ENCODE peak calls at places on chromosomes 2 and 18, in five cellular contexts. U is keratinocyte, B is left lung, G is left ventricle myocardium inferior, O is small intestine. V is an unnamed sample.
A peak's percentile ranks its signal among the peaks of the same experiment; 100 is the strongest.

GRCh38 chr2:165203689-165204559 is at the start of gene SCN3A:
- DNase-seq in U (no peak), B (no peak), O (peak; percentile 28), G (no peak), V (no peak)

GRCh38 chr2:157628532-157629415 is at the start of gene ACVR1C:
- DNase-seq in G (peak; percentile 44), U (peak; percentile 13), O (peak; percentile 92), B (peak; percentile 89), V (peak; percentile 44)

GRCh38 chr2:25215232-25215631 is 46.9 kb upstream of the POMC start:
- DNase-seq in B (no peak), O (no peak), G (no peak), U (no peak), V (no peak)

GRCh38 chr2:195270466-195270865 is 386.6 kb upstream of the SLC39A10 start:
- DNase-seq in G (no peak), B (no peak), O (no peak), U (no peak), V (no peak)

GRCh38 chr18:23842305-23842704 is 153.1 kb downstream of the LAMA3 start:
- DNase-seq in G (no peak), O (no peak), B (no peak), U (no peak), V (no peak)

GRCh38 chr2:222360997-222361396 is 62.2 kb upstream of the PAX3 start:
- DNase-seq in B (no peak), U (no peak), O (no peak), G (no peak), V (no peak)

GRCh38 chr2:218021536-218022071 is 18.8 kb upstream of the TNS1 start:
- DNase-seq in O (no peak), U (no peak), G (peak; percentile 69), B (no peak), V (no peak)

GRCh38 chr2:150133623-150134022 is 353.8 kb downstream of the RND3 start:
- DNase-seq in B (no peak), G (no peak), O (peak; percentile 84), U (peak; percentile 92), V (no peak)

GRCh38 chr2:127486247-127486912 is 39.9 kb downstream of the IWS1 start:
- DNase-seq in U (no peak), B (no peak), G (no peak), O (peak; percentile 40), V (no peak)

GRCh38 chr18:3593381-3593903 is 143.5 kb downstream of the TGIF1 start:
- DNase-seq in U (peak; percentile 86), B (no peak), G (no peak), O (no peak), V (no peak)

GRCh38 chr2:54589340-54590215 is 133.5 kb downstream of the SPTBN1 start:
- DNase-seq in B (no peak), U (no peak), O (peak; percentile 87), G (no peak), V (no peak)

GRCh38 chr2:233470839-233471238 is 95.7 kb downstream of the USP40 start:
- DNase-seq in U (no peak), O (no peak), G (no peak), B (peak; percentile 65), V (no peak)

GRCh38 chr2:48343571-48344440 is 186.1 kb upstream of the STON1 start:
- DNase-seq in B (no peak), U (peak; percentile 36), G (no peak), O (peak; percentile 62), V (no peak)

GRCh38 chr2:48347712-48348111 is 182.2 kb upstream of the STON1 start:
- DNase-seq in B (no peak), U (no peak), O (no peak), G (no peak), V (no peak)

GRCh38 chr2:48344441-48344756 is 185.6 kb upstream of the STON1 start:
- DNase-seq in G (no peak), B (no peak), U (no peak), O (no peak), V (no peak)

GRCh38 chr2:48345176-48345575 is 184.8 kb upstream of the STON1 start:
- DNase-seq in O (no peak), U (no peak), B (no peak), G (no peak), V (no peak)

DNA sequence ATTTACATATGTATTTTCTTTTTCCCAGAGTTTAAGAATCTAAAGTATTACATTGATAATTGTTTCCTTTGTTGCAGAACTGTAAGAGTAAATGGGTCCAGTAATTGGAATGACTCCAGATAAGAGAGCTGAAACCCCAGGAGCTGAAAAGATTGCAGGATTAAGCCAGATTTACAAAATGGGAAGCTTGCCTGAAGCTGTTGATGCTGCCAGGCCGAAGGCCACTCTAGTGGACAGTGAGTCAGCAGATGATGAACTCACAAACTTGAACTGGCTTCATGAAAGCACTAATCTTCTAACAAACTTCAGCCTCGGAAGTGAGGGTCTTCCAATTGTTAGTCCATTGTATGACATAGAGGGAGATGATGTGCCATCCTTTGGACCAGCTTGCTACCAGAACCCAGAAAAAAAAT is 183.8 kb upstream of the STON1 start:
- DNase-seq in B (no peak), G (peak; percentile 23), O (no peak), U (no peak), V (no peak)
- H3K27ac ChIP-seq in B (peak overlapping the region; percentile 71), G (peak overlapping the region; percentile 60), O (no peak overlapping the region), U (no peak overlapping the region), V (no peak overlapping the region)

GRCh38 chr2:130355181-130355577 is 677 bp upstream of the PTPN18 start:
- DNase-seq in O (peak; percentile 55), G (no peak), B (no peak), U (no peak), V (no peak)
- H3K27ac ChIP-seq in O (peak overlapping the region; percentile 91), G (peak overlapping the region; percentile 88), B (peak overlapping the region; percentile 98), U (no peak overlapping the region), V (no peak overlapping the region)

DNA sequence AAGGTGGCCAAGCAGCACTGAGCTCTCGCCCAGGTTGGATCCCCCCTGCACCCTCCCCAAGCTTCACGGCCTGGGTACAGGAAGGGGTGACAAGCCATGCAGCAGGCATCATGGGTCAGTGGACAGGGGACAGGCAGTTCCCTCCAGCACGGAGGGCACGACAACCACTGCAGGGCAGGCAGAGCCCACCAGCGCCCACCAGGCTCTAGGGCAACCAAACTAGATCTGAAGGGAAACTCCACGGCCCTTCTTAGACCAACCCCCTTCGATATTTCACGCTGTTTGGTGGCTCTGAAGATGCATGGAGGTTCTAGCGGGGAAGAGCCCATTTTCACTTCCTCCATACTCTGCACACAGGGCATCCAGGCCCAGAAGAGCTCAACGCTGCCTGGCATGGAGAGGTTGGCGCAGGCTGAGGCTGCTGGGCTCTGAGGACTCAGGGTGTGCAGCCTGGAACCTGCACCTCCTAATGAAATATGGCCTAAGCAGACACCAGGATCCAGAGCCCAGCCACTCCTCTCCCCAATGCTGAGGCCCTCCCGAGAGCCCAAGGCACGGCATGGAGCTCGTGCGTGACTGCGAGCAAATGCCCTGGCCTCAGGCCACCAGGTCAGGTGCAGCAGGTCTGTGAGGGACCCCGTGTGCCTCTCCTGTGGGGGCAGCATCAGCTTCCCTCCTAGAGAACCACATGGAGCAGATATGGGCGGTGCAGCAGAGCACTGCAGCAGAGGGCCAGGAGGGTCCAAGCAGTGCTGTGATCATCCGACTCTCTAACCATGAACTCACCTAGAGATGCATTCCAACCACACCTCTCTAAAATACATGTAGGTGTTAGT is 8.7 kb upstream of the MTERF4 start:
- DNase-seq in O (no peak), U (no peak), B (no peak), G (no peak), V (no peak)
- H3K27ac ChIP-seq in O (no peak overlapping the region), U (no peak overlapping the region), B (no peak overlapping the region), G (no peak overlapping the region), V (peak overlapping the region; percentile 63)

DNA sequence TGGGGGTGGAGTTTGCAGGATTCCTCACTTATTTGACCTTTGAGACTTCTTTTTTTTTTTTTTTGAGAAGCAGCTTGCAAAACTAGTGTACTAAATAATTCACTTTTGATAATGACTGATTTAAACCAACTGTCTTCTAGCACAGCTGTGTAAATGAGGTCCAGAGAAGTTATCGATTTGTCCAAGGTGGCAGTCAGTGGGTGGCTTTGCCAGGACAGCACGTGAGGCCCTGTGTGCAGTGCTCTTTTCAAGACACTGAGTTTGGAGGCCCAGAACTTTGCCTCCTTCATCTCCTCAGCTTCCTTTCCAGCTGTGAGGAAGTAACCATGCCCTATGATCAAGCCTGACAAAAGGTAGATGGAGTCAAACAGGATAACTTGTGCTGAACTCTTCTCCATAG is 92.9 kb upstream of the LCLAT1 start:
- DNase-seq in O (no peak), G (no peak), B (no peak), U (no peak), V (no peak)
- H3K27ac ChIP-seq in O (no peak overlapping the region), G (peak overlapping the region; percentile 9), B (no peak overlapping the region), U (no peak overlapping the region), V (no peak overlapping the region)

GRCh38 chr2:9333591-9334171 is 89.6 kb downstream of the ITGB1BP1 start:
- DNase-seq in U (no peak), B (no peak), O (peak; percentile 85), G (peak; percentile 29), V (no peak)

GRCh38 chr2:9335322-9335754 is 88.0 kb downstream of the ITGB1BP1 start:
- DNase-seq in G (no peak), O (peak; percentile 98), B (no peak), U (no peak), V (no peak)

GRCh38 chr2:9336209-9336533 is 87.2 kb downstream of the ITGB1BP1 start:
- DNase-seq in B (no peak), O (no peak), U (no peak), G (no peak), V (no peak)

GRCh38 chr2:9332853-9333245 is 90.5 kb downstream of the ITGB1BP1 start:
- DNase-seq in U (no peak), B (no peak), G (no peak), O (peak; percentile 51), V (no peak)

GRCh38 chr2:9334722-9335121 is 88.6 kb downstream of the ITGB1BP1 start:
- DNase-seq in B (no peak), G (no peak), O (no peak), U (no peak), V (no peak)
- H3K27ac ChIP-seq in B (no peak overlapping the region), G (no peak overlapping the region), O (peak overlapping the region; percentile 66), U (no peak overlapping the region), V (no peak overlapping the region)

GRCh38 chr2:74260495-74260894 is 62.1 kb downstream of the MTHFD2 start:
- DNase-seq in B (no peak), U (no peak), G (no peak), O (no peak), V (no peak)
- H3K27ac ChIP-seq in B (no peak overlapping the region), U (no peak overlapping the region), G (no peak overlapping the region), O (no peak overlapping the region), V (no peak overlapping the region)

DNA sequence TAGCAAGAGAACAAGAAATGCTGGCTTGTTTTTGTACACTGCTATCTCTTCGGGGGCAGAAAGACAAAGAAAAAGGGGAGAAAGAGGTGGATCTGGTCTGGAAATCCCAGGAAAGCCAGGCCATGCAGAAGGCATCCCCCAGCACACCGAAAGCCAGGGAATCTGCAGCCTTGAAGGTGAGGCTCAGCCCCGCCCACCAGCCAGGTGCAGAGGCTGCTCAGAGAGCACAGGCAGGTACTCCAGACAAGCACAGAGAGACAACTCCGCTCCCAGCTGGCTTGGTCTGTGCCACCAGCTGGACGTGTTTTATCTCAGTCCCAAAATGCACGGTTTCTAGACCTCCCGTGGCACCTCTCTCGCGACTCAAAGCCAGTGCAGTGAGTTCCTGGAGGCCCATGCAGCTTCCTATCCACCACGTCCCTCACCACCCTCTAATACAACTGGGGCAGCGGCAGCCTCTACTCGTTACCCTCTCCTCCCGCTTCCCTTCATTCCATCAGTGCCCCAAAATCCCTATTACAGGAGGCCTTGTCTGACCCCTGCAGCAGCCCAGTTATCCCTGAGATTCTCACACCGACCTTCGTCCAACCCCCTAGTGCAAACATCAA is 62.8 kb downstream of the HDAC4 start:
- DNase-seq in B (no peak), O (peak; percentile 54), G (no peak), U (no peak), V (no peak)
- H3K27ac ChIP-seq in B (no peak overlapping the region), O (no peak overlapping the region), G (peak overlapping the region; percentile 42), U (no peak overlapping the region), V (no peak overlapping the region)